ENCODE peak calls at places on chromosomes 12 and 14, in four cellular contexts. N is HCT116, C is PC-3, P is psoas muscle. A is an unnamed sample.
A peak's percentile ranks its signal among the peaks of the same experiment; 100 is the strongest.

GRCh38 chr14:25231006-25231405 is 181.1 kb upstream of the STXBP6 start:
- DNase-seq in N (no peak), C (no peak), P (no peak), A (no peak)

GRCh38 chr12:2627343-2628191 is 167.2 kb upstream of the FKBP4 start:
- DNase-seq in N (no peak), C (no peak), P (no peak), A (no peak)

GRCh38 chr12:69570000-69570516 is 15.2 kb upstream of the CCT2 start:
- DNase-seq in N (peak; percentile 54), C (peak; percentile 84), P (no peak), A (peak; percentile 86)

GRCh38 chr12:2841056-2841455 is 6.2 kb upstream of the NRIP2 start:
- DNase-seq in N (no peak), C (no peak), P (no peak), A (no peak)

GRCh38 chr14:30849354-30849753 is 25.0 kb upstream of the COCH start:
- DNase-seq in N (no peak), C (no peak), P (no peak), A (no peak)

GRCh38 chr12:77402726-77403125 is 337.4 kb upstream of the E2F7 start:
- DNase-seq in N (no peak), C (no peak), P (no peak), A (no peak)

GRCh38 chr14:68787235-68787727 is 5.6 kb downstream of the ZFP36L1 start:
- DNase-seq in N (no peak), C (no peak), P (no peak), A (no peak)

GRCh38 chr14:26887842-26888241 is 290.0 kb upstream of the NOVA1 start:
- DNase-seq in N (no peak), C (no peak), P (peak; percentile 54), A (no peak)

GRCh38 chr14:26204954-26205479 is 392.8 kb downstream of the NOVA1 start:
- DNase-seq in N (no peak), C (no peak), P (peak; percentile 52), A (no peak)

GRCh38 chr12:65740873-65741600 is 83.2 kb upstream of the HMGA2 start:
- DNase-seq in N (no peak), C (peak; percentile 42), P (peak; percentile 74), A (no peak)

DNA sequence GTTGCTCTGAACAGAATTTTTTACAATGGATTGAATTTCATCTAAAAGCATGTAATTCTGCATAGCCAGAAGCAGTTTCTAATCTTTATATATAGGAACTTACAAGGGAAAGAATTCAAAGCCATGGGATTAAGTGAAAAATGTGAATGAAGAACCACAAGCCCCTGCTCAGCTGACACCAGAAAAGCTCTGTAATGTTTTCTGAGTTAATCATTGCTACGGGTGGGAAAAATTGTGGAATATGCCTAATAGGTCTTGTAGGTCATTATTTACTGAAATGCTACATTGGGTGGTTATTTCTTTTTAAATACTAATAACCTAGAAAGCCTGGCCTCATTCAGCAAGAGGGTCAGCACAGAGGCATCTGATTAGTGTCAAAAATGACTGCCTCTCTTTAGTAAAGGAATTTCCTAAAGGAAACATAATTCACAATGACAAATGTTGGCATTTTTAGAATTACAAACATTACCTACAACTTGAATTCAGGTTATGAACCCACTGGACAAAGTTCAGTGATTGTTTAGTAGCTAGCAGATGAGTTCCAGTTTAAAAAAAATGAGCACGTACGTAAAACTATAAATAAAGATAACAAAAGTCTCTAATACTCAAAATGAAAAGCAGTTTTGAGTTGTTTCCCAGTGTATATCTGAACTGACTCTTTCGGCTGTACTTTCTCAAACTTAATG is 75.3 kb downstream of the BMP4 start:
- DNase-seq in N (no peak), C (no peak), P (no peak), A (no peak)
- H3K27me3 ChIP-seq in N (no peaks in the 10 kb centered on the region), C (no peaks in the 10 kb centered on the region), P (no peaks in the 10 kb centered on the region), A (peaks cover 22% of the 10 kb centered on the region)

GRCh38 chr12:67986632-67987031 is 2.6 kb upstream of the IFNG-AS1 start:
- DNase-seq in N (no peak), C (no peak), P (no peak), A (no peak)
- H3K4me1 ChIP-seq in N (peaks cover 3% of the 10 kb centered on the region), C (peaks cover 7% of the 10 kb centered on the region), P (no peaks in the 10 kb centered on the region), A (peaks cover 6% of the 10 kb centered on the region)

DNA sequence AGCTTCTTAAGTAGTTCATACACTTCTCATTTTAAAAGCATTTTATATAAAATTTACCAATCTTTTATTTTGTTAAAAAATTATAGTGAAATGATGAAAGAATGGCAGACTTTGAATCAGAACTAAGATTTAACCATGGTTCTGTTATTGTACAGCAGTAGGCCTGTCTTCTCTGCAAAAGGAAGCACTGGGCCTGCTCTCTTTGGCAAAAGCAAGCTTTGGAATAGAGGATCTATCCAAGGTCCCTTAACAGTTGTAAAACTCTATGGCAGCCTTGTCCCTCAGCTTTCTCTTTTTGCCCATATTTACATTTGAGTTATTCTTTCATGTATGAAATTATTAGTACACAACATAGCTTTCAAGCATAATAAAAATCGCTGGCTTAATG is 82.8 kb downstream of the PLEKHG7 start:
- DNase-seq in N (no peak), C (no peak), P (no peak), A (no peak)
- TF ChIP-seq CTCF in N (no peak), C (no peak), P (no peak), A (no peak)

DNA sequence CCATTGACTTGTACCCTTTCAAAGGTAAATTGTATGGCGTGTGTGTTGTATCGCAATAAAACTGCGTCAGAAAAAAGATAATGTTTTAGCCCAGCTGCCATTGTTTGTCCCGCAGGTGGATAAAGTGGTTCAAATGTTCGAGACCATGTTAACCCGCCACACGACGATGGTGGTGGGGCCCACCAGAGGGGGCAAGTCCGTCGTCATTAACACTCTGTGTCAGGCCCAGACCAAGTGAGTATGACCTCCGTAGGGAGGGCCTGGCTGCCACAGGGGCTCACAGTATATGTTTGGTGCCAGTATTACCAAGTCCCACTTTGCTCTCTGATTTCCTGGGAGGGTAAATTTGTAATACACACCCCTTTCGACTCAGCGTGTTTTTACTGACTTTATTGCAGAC is 96.9 kb downstream of the DNAH10 start:
- DNase-seq in N (no peak), C (no peak), P (no peak), A (no peak)
- H3K27me3 ChIP-seq in N (no peaks in the 10 kb centered on the region), C (peaks cover 26% of the 10 kb centered on the region), P (peaks cover 3% of the 10 kb centered on the region), A (peaks cover 22% of the 10 kb centered on the region)

DNA sequence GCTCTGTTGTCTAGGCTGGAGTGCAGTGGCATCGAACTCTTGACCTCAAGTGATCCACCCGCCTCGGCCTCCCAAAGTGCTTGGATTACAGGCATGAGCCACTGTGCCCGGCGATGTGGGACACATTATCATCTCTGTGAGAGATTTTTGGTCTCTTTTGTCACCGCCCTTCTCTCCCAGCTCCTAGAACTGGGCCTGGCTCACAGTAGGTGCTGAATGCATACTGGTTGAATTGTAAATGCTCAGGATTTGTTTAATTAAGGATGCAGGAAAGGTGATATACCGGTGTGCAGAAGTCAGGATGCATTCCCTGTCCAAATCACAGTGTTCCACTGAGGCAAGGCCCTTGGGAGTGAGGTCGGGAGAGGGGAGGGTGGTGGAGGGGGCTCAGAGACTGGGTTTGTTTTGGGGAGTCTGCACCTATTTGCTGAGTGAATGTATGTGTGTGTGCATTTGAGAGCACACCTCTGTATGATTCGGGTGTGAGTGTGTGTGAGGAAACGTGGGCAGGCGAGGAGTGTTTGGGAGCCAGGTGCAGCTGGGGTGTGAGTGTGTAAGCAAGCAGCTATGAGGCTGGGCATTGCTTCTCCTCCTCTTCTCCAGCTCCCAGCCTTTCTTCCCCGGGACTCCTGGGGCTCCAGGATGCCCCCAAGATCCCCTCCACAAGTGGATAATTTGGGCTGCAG is 1.0 kb upstream of the KRT18 start:
- DNase-seq in N (no peak), C (no peak), P (no peak), A (no peak)
- H3K4me1 ChIP-seq in N (peaks cover 74% of the 10 kb centered on the region), C (peaks cover 57% of the 10 kb centered on the region), P (no peaks in the 10 kb centered on the region), A (peaks cover 14% of the 10 kb centered on the region)

GRCh38 chr14:85974602-85975001 is 444.7 kb downstream of the FLRT2 start:
- DNase-seq in N (no peak), C (no peak), P (no peak), A (no peak)

GRCh38 chr14:85978851-85979250 is 448.9 kb downstream of the FLRT2 start:
- DNase-seq in N (no peak), C (no peak), P (no peak), A (no peak)
- TF ChIP-seq CTCF in N (no peak), C (peak; percentile 15), P (no peak), A (no peak)

DNA sequence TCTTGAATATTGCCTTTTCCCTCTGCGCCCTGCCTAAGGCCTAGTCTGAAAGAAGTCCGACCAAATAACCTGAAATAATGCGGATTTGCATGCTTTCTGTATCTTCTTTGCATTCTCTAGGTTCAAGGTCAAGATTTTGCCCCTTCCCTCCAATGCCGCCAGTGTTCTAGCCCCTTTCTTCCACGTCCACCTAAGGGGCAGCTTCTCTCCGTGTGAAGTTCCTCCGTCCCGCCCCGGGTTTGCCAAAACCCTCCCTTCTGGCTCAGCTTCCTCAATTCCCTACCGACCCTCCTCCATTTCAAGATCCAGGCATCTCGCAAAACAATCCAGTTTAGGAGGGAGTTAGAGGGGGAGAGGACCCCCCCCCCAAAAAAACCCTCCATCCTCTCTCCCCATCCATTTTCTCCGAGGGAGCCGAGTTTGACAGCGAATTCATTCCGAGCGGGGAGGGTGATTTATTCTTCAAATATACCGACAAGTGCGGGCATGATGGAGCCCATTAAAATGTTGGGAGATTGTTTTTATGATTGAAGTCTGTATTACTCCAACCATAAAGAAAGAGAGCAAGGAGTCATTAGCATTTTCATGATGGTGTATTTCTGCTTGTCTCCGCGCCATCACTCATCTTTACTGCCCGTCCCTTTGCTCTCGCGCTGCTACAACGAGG is 20.9 kb upstream of the ATP5MC2 start:
- DNase-seq in N (no peak), C (no peak), P (no peak), A (peak; percentile 66)
- H3K27me3 ChIP-seq in N (peaks cover 8% of the 10 kb centered on the region), C (peaks cover 4% of the 10 kb centered on the region), P (peaks cover 9% of the 10 kb centered on the region), A (peaks cover 17% of the 10 kb centered on the region)

GRCh38 chr14:75273272-75274044 is 5.2 kb upstream of the FOS start:
- DNase-seq in N (no peak), C (no peak), P (no peak), A (no peak)

GRCh38 chr14:75274045-75274898 is 4.4 kb upstream of the FOS start:
- DNase-seq in N (no peak), C (no peak), P (no peak), A (no peak)

GRCh38 chr14:75274899-75275569 is 3.6 kb upstream of the FOS start:
- DNase-seq in N (no peak), C (no peak), P (no peak), A (peak; percentile 53)

GRCh38 chr14:75277000-75277795 is 1.4 kb upstream of the FOS start:
- DNase-seq in N (no peak), C (peak; percentile 74), P (peak; percentile 90), A (peak; percentile 66)

DNA sequence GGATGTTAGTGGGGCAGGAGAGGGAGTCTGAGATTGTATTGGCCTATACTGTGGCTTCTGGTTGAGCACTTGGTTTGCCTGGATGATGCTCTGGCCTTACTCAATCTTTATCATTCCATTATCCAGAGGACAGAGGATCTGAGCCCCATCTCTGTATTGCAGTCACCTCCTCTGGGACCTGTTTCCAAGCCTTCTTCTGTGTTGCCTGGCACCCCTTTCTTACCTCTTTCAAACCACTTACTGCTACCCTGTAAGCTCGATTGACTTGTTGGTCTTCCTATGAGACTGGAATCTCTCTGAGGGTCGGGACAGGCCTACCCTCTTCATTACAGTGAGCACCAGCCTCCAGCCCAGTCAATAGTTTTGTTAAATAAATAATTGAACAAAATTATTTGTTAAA is 3.0 kb upstream of the FOS start:
- DNase-seq in N (no peak), C (no peak), P (no peak), A (no peak)
- H3K4me1 ChIP-seq in N (peaks cover 10% of the 10 kb centered on the region), C (peaks cover 16% of the 10 kb centered on the region), P (peaks cover 19% of the 10 kb centered on the region), A (peaks cover 18% of the 10 kb centered on the region)

A was measured in foreskin keratinocyte.